ENCODE peak calls at places on chromosomes 2 and 18, in ten cellular contexts. C is activated CD4-positive, alpha-beta T cell treated with anti-CD3 and anti-CD28 coated beads, Interleukin-2, amount 50 U/mL, for 4 hours; S is adrenal gland; V is NCI-H2081; P is stimulated activated CD4-positive, alpha-beta T cell treated with anti-CD3 and anti-CD28 coated beads, Interleukin-15, amount 100 ng/mL, for 24 hours; H is adipocyte; E is tibial nerve; U is Daoy; G is erythroblast; X is HS-27A. N is an unnamed sample.

GRCh38 chr2:44268259-44268649 is 7.0 kb upstream of the SLC3A1 start:
- DNase-seq in E (no peak), X (no peak), U (peak), V (no peak), P (no peak), G (no peak), C (no peak), S (no peak), H (peak), N (peak)

GRCh38 chr2:40193670-40194026 is 258.2 kb downstream of the SLC8A1 start:
- DNase-seq in V (no peak), U (no peak), E (no peak), G (no peak), C (no peak), P (no peak), X (no peak), S (no peak), H (no peak), N (no peak)

GRCh38 chr2:180891360-180891759 is 89.0 kb upstream of the UBE2E3 start:
- DNase-seq in C (no peak), U (no peak), E (no peak), V (no peak), X (no peak), G (no peak), H (no peak), S (no peak), P (no peak), N (no peak)

GRCh38 chr2:202758128-202758527 is 113.4 kb downstream of the ICA1L start:
- DNase-seq in V (no peak), H (no peak), G (no peak), E (no peak), X (no peak), P (no peak), U (no peak), C (no peak), S (no peak), N (no peak)

GRCh38 chr2:223920109-223920508 is 25.0 kb downstream of the WDFY1 start:
- DNase-seq in C (no peak), U (no peak), H (no peak), V (no peak), E (no peak), X (no peak), G (no peak), S (no peak), P (no peak), N (no peak)

GRCh38 chr2:165376571-165376975 is 92.9 kb upstream of the CSRNP3 start:
- DNase-seq in S (no peak), X (no peak), P (no peak), E (no peak), V (peak), C (no peak), H (peak), G (no peak), U (no peak), N (no peak)

GRCh38 chr2:111618953-111619902 is 264.8 kb downstream of the ANAPC1 start:
- DNase-seq in C (no peak), U (no peak), P (no peak), H (no peak), V (no peak), G (peak), S (no peak), X (no peak), E (no peak), N (peak)

GRCh38 chr2:163157891-163158511 is 319.4 kb upstream of the KCNH7 start:
- DNase-seq in P (no peak), G (no peak), U (peak), S (no peak), H (peak), X (no peak), V (no peak), C (no peak), E (no peak), N (peak)

GRCh38 chr2:129627437-129627836 is 352.0 kb upstream of the RAB6C start:
- DNase-seq in E (no peak), U (no peak), P (no peak), V (no peak), C (no peak), G (no peak), X (no peak), H (no peak), S (no peak), N (no peak)

GRCh38 chr2:213545964-213546363 is 261.7 kb downstream of the SPAG16 start:
- DNase-seq in X (no peak), U (no peak), E (no peak), V (peak), C (no peak), G (no peak), P (no peak), H (no peak), S (no peak), N (no peak)

GRCh38 chr2:172096661-172097547 is 5.8 kb downstream of the DLX2 start:
- DNase-seq in H (peak), P (peak), E (no peak), G (peak), S (peak), U (peak), V (peak), C (no peak), X (no peak), N (peak)

GRCh38 chr18:52339891-52340371 is at the start of gene DCC:
- DNase-seq in U (no peak), G (no peak), E (no peak), X (no peak), H (peak), V (peak), S (peak), C (no peak), P (peak), N (peak)

GRCh38 chr18:12518832-12519534 is 111.3 kb downstream of the PRELID3A start:
- DNase-seq in X (no peak), C (no peak), V (no peak), G (peak), H (no peak), U (no peak), S (no peak), E (no peak), P (no peak), N (no peak)

GRCh38 chr2:205627085-205627484 is 55.2 kb upstream of the NRP2 start:
- DNase-seq in G (no peak), P (no peak), V (no peak), U (peak), E (no peak), H (no peak), S (no peak), C (no peak), X (no peak), N (peak)

GRCh38 chr2:15177103-15177502 is 384.0 kb downstream of the NBAS start:
- DNase-seq in G (peak), S (no peak), P (peak), U (peak), C (peak), V (no peak), H (peak), E (no peak), X (peak), N (peak)

GRCh38 chr18:39843546-39843945 is 2111.5 kb upstream of the PIK3C3 start:
- DNase-seq in H (no peak), V (no peak), C (no peak), S (no peak), P (no peak), X (no peak), E (no peak), U (no peak), G (no peak), N (no peak)

GRCh38 chr2:14423145-14423906 is 209.2 kb upstream of the LRATD1 start:
- DNase-seq in H (no peak), G (no peak), X (no peak), P (no peak), S (no peak), U (no peak), E (no peak), V (no peak), C (no peak), N (no peak)

GRCh38 chr2:164510895-164511294 is 110.4 kb downstream of the GRB14 start:
- DNase-seq in P (no peak), H (no peak), C (no peak), X (no peak), U (no peak), G (no peak), E (no peak), V (no peak), S (no peak), N (no peak)

GRCh38 chr2:86518498-86518897 is 44.7 kb downstream of the CHMP3 start:
- DNase-seq in X (no peak), P (peak), H (peak), C (peak), S (peak), G (peak), V (no peak), U (no peak), E (no peak), N (peak)

GRCh38 chr2:107025869-107026380 is 140.0 kb upstream of the ST6GAL2 start:
- DNase-seq in P (no peak), H (peak), S (no peak), C (no peak), V (no peak), X (no peak), G (no peak), U (peak), E (no peak), N (peak)

GRCh38 chr2:25358836-25359235 is 17.1 kb upstream of the DNMT3A start:
- DNase-seq in U (no peak), P (no peak), E (no peak), G (no peak), H (no peak), C (no peak), S (no peak), X (no peak), V (no peak), N (no peak)

GRCh38 chr2:120424274-120424796 is 78.4 kb downstream of the INHBB start:
- DNase-seq in H (no peak), E (no peak), V (no peak), G (no peak), P (no peak), S (peak), U (no peak), X (no peak), C (no peak), N (no peak)

GRCh38 chr18:36321636-36322407 is 24.3 kb downstream of the FHOD3 start:
- DNase-seq in U (peak), P (no peak), G (no peak), E (no peak), C (no peak), S (peak), V (no peak), H (peak), X (peak), N (peak)

GRCh38 chr18:37538526-37539205 is 26.9 kb downstream of the CELF4 start:
- DNase-seq in H (no peak), G (no peak), E (no peak), X (no peak), S (peak), P (no peak), U (no peak), V (no peak), C (no peak), N (no peak)

GRCh38 chr2:166246901-166247300 is 119.1 kb upstream of the SCN1A start:
- DNase-seq in U (no peak), X (no peak), E (no peak), S (no peak), P (no peak), G (no peak), H (peak), V (no peak), C (no peak), N (no peak)

GRCh38 chr2:111028720-111029119 is 92.0 kb upstream of the BCL2L11 start:
- DNase-seq in P (peak), C (no peak), G (peak), E (no peak), U (no peak), V (no peak), S (no peak), H (no peak), X (no peak), N (no peak)